ENCODE peak calls at places on chromosome 10, in seven cellular contexts. F is stimulated activated CD4-positive, alpha-beta T cell treated with anti-CD3 and anti-CD28 coated beads, TNF-alpha, amount 100 ng/mL, for 24 hours; M is iris pigment epithelial cell; D is kidney glomerular epithelial cell; S is H7; E is Panc1; C is AG20443. J is an unnamed sample.

GRCh38 chr10:84008878-84009277 is 130.4 kb upstream of the GHITM start:
- DNase-seq in F (no peak), M (no peak), D (peak; percentile 15), S (peak; percentile 60), E (no peak), C (peak; percentile 12), J (peak; percentile 36)

GRCh38 chr10:123573236-123574147 is 92.7 kb upstream of the GPR26 start:
- DNase-seq in F (no peak), M (peak; percentile 7), D (peak; percentile 5), S (peak; percentile 93), E (peak; percentile 42), C (peak; percentile 67), J (peak; percentile 32)

GRCh38 chr10:35896011-35896410 is 253.9 kb upstream of the FZD8 start:
- DNase-seq in F (no peak), M (peak; percentile 82), D (peak; percentile 19), S (no peak), E (no peak), C (peak; percentile 76), J (no peak)

GRCh38 chr10:58210160-58210559 is 57.5 kb downstream of the IPMK start:
- DNase-seq in F (no peak), M (no peak), D (no peak), S (no peak), E (no peak), C (no peak), J (no peak)

GRCh38 chr10:132449051-132449825 is 52.2 kb downstream of the PWWP2B start:
- DNase-seq in F (no peak), M (no peak), D (no peak), S (peak; percentile 85), E (no peak), C (peak; percentile 45), J (no peak)

GRCh38 chr10:15168296-15168780 is at the start of gene NMT2:
- DNase-seq in F (no peak), M (no peak), D (peak; percentile 75), S (no peak), E (no peak), C (peak; percentile 75), J (no peak)

GRCh38 chr10:111072232-111072631 is 4.6 kb upstream of the ADRA2A start:
- DNase-seq in F (no peak), M (no peak), D (no peak), S (peak; percentile 10), E (no peak), C (no peak), J (no peak)

GRCh38 chr10:74167443-74167842 is 16.4 kb downstream of the ADK start:
- DNase-seq in F (no peak), M (no peak), D (no peak), S (no peak), E (no peak), C (no peak), J (no peak)